ENCODE peak calls at places on chromosomes 13 and 19, in nine cellular contexts. T is AG09309, K is adrenal gland, D is foreskin fibroblast, R is AG09319, O is AG04449, A is LNCaP clone FGC, P is cardiac muscle cell, M is testis. H is an unnamed sample.

GRCh38 chr13:110716235-110716505 is 2.7 kb downstream of the ING1 start:
- DNase-seq in R (no peak), M (peak; percentile 38), A (no peak), K (peak; percentile 76), T (no peak), D (peak; percentile 52), O (no peak), P (peak; percentile 59), H (no peak)

GRCh38 chr19:7500811-7501450 is 12.1 kb upstream of the PEX11G start:
- DNase-seq in M (peak; percentile 89), R (no peak), T (no peak), K (peak; percentile 79), A (peak; percentile 83), P (peak; percentile 78), O (no peak), D (peak; percentile 68), H (peak; percentile 83)

GRCh38 chr19:1408300-1409203 is 1.2 kb downstream of the DAZAP1 start:
- DNase-seq in A (no peak), R (no peak), K (peak; percentile 66), T (no peak), P (peak; percentile 70), M (peak; percentile 40), D (peak; percentile 73), O (no peak), H (peak; percentile 65)

GRCh38 chr13:30690282-30691188 is 44.8 kb upstream of the ALOX5AP start:
- DNase-seq in T (peak; percentile 79), R (peak; percentile 82), A (no peak), M (peak; percentile 63), P (no peak), K (peak; percentile 51), D (peak; percentile 98), O (peak; percentile 90), H (no peak)

GRCh38 chr19:17220207-17220758 is 5.1 kb downstream of the USE1 start:
- DNase-seq in T (peak; percentile 14), O (no peak), R (peak; percentile 38), A (no peak), D (peak; percentile 86), M (no peak), P (no peak), K (peak; percentile 85), H (no peak)

GRCh38 chr13:109707044-109707794 is 79.2 kb downstream of the IRS2 start:
- DNase-seq in R (no peak), O (no peak), D (no peak), P (no peak), A (no peak), K (no peak), T (no peak), M (no peak), H (peak; percentile 10)

GRCh38 chr13:49409008-49409407 is 34.9 kb downstream of the CAB39L start:
- DNase-seq in M (no peak), D (no peak), T (no peak), K (no peak), O (no peak), R (no peak), A (no peak), P (no peak), H (no peak)

GRCh38 chr13:61286148-61286745 is 129.4 kb downstream of the PCDH20 start:
- DNase-seq in R (no peak), K (no peak), D (no peak), M (no peak), T (no peak), P (peak; percentile 3), O (no peak), A (peak; percentile 1), H (no peak)

GRCh38 chr19:19338082-19338481 is 17.5 kb downstream of the MAU2 start:
- DNase-seq in D (peak; percentile 55), T (no peak), A (no peak), R (no peak), P (no peak), M (no peak), K (peak; percentile 81), O (no peak), H (no peak)

GRCh38 chr13:43405457-43405856 is 381.3 kb downstream of the ENOX1 start:
- DNase-seq in D (peak; percentile 55), M (no peak), R (no peak), P (no peak), K (no peak), T (no peak), O (peak; percentile 34), A (no peak), H (no peak)

GRCh38 chr19:1262687-1263123 is 6.4 kb upstream of the CIRBP start:
- DNase-seq in R (no peak), M (no peak), O (no peak), P (no peak), D (peak; percentile 82), K (no peak), A (no peak), T (no peak), H (peak; percentile 57)

GRCh38 chr19:38661996-38662395 is 14.5 kb downstream of the ACTN4 start:
- DNase-seq in K (no peak), R (no peak), P (no peak), A (peak; percentile 95), D (no peak), M (no peak), T (no peak), O (no peak), H (no peak)

GRCh38 chr19:23118400-23118799 is 1.6 kb downstream of the ZNF730 start:
- DNase-seq in P (no peak), M (no peak), D (no peak), R (no peak), O (no peak), T (no peak), K (no peak), A (no peak), H (no peak)

GRCh38 chr13:50116430-50116973 is 101.3 kb downstream of the KCNRG start:
- DNase-seq in A (no peak), K (no peak), M (no peak), O (no peak), R (no peak), P (no peak), D (no peak), T (no peak), H (no peak)

GRCh38 chr19:40533508-40533907 is 43.2 kb upstream of the SHKBP1 start:
- DNase-seq in M (no peak), K (no peak), A (no peak), R (no peak), O (no peak), T (no peak), D (peak; percentile 21), P (no peak), H (no peak)
- TF ChIP-seq CTCF in M (no peak), K (no peak), A (no peak), R (no peak), O (no peak), T (peak; percentile 41), D (peak; percentile 16), P (peak; percentile 35), H (no peak)

GRCh38 chr13:65881561-65882155 is 1348.5 kb downstream of the PCDH9 start:
- DNase-seq in M (no peak), A (no peak), D (no peak), K (no peak), T (no peak), O (no peak), R (no peak), P (no peak), H (no peak)

DNA sequence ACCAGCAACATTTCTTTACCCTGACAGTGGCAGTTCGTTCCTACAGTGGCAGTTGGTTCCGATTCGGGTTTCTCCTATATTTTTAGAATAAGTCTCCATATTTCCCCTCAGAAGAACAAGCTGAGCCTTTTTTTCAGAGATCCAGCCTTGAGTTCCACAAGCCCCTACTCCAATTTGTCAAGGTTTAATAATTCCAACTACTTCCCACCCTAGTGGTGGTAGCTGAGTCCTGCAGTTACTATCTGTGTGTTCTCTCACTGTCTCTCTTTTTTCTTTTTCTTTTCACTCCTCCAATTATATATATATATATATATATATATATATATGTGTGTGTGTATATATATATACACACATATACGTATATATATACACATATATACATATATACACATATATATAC is 1347.3 kb downstream of the PCDH9 start:
- DNase-seq in P (no peak), K (no peak), D (no peak), M (no peak), T (no peak), O (no peak), R (no peak), A (no peak), H (no peak)
- TF ChIP-seq CTCF in P (peak; percentile 10), K (no peak), D (peak; percentile 8), M (no peak), T (peak; percentile 16), O (no peak), R (no peak), A (no peak), H (peak; percentile 32)

DNA sequence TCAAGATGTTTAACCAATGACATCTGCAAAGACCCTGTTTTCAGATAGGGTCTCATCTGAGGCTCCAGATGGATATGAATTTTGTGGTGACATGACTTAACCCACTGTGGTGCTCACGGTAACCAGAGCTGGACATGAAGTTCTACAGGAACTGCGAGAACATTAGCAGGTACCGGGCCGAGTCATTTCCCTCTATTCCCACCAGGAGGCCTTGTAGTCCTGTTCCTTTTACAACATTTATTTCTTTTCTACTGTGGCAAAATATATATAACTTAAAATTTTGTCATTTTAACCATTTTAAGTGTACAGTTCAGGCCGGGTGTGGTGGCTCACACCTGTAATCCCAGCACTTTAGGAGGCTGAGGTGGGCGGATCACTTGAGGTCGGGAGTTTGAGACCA is 7.6 kb upstream of the TSPAN16 start:
- DNase-seq in K (peak; percentile 28), M (no peak), P (no peak), T (no peak), O (no peak), A (no peak), R (no peak), D (peak; percentile 67), H (no peak)
- TF ChIP-seq CTCF in K (peak; percentile 50), M (no peak), P (peak; percentile 59), T (peak; percentile 60), O (peak; percentile 37), A (peak; percentile 18), R (peak; percentile 58), D (peak; percentile 51), H (peak; percentile 21)

DNA sequence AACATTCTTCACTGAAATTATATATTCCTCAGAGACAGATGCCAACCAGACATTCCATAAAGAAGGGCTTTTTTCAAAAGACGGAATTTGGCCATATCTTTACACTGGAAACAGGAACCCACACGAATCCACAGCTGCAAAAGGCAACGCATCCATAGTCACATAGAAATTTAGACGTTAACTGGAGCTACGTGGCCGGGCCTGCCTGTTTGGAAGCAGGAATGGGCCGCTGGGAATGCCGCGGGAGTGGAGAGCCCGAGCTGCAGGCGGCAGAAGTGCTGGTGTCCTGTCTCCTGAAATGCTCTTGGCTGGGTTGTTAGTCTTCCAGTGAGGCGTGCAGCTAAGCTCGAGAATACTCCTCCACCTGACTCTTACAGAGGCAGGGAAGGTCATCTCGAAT is 122.2 kb downstream of the KL start:
- DNase-seq in A (no peak), P (no peak), R (no peak), O (no peak), K (no peak), T (no peak), M (peak; percentile 25), D (no peak), H (peak; percentile 26)
- TF ChIP-seq CTCF in A (no peak), P (no peak), R (no peak), O (no peak), K (no peak), T (no peak), M (no peak), D (no peak), H (no peak)

GRCh38 chr19:49422407-49423277 is 599 bp downstream of the PTH2 start:
- DNase-seq in R (no peak), M (peak; percentile 62), P (peak; percentile 85), T (no peak), O (no peak), A (no peak), D (peak; percentile 43), K (peak; percentile 40), H (peak; percentile 84)
- TF ChIP-seq CTCF in R (peak; percentile 23), M (no peak), P (peak; percentile 40), T (peak; percentile 22), O (peak; percentile 34), A (peak; percentile 40), D (no peak), K (peak; percentile 31), H (peak; percentile 60)

GRCh38 chr19:27774827-27775226 is 1438.1 kb downstream of the UQCRFS1 start:
- DNase-seq in P (no peak), T (no peak), R (no peak), M (no peak), K (no peak), D (no peak), O (no peak), A (no peak), H (no peak)
- TF ChIP-seq CTCF in P (peak; percentile 9), T (peak; percentile 11), R (no peak), M (no peak), K (no peak), D (peak; percentile 29), O (peak; percentile 9), A (peak; percentile 30), H (no peak)